ENCODE peak calls at places on chromosomes 5 and 9, in four cellular contexts. V is GM12891, L is SK-N-SH, P is sigmoid colon. G is an unnamed sample.

GRCh38 chr5:132064140-132064539 is 3.7 kb downstream of the IL3 start:
- DNase-seq in V (no peak), L (no peak), P (peak; percentile 34), G (no peak)

GRCh38 chr5:98529321-98529720 is 244.1 kb upstream of the RGMB start:
- DNase-seq in V (no peak), L (no peak), P (no peak), G (no peak)

GRCh38 chr5:40291338-40291737 is 388.4 kb upstream of the PTGER4 start:
- DNase-seq in V (no peak), L (no peak), P (no peak), G (no peak)

GRCh38 chr5:159301351-159301911 is 28.9 kb downstream of the IL12B start:
- DNase-seq in V (no peak), L (no peak), P (no peak), G (no peak)

GRCh38 chr9:114281421-114282103 is 41.3 kb upstream of the ORM1 start:
- DNase-seq in V (no peak), L (peak; percentile 85), P (peak; percentile 54), G (no peak)

GRCh38 chr5:68344447-68345111 is 129.0 kb downstream of the PIK3R1 start:
- DNase-seq in V (no peak), L (no peak), P (no peak), G (no peak)

GRCh38 chr9:115115924-115116323 is 2.0 kb downstream of the TNC start:
- DNase-seq in V (no peak), L (no peak), P (no peak), G (no peak)

GRCh38 chr9:9752722-9753121 is 860.1 kb downstream of the PTPRD start:
- DNase-seq in V (no peak), L (no peak), P (no peak), G (no peak)

GRCh38 chr5:125595095-125595494 is 828.1 kb upstream of the GRAMD2B start:
- DNase-seq in V (no peak), L (no peak), P (peak; percentile 86), G (no peak)

GRCh38 chr5:113574417-113574816 is 60.9 kb downstream of the YTHDC2 start:
- DNase-seq in V (no peak), L (no peak), P (no peak), G (no peak)

GRCh38 chr5:176183321-176184074 is 54.7 kb upstream of the SIMC1 start:
- DNase-seq in V (no peak), L (no peak), P (no peak), G (no peak)

GRCh38 chr9:99820330-99821186 is 1.1 kb upstream of the NR4A3 start:
- DNase-seq in V (peak; percentile 23), L (no peak), P (peak; percentile 93), G (no peak)

GRCh38 chr5:16540421-16540820 is 74.8 kb upstream of the ZNF622 start:
- DNase-seq in V (no peak), L (no peak), P (no peak), G (no peak)

GRCh38 chr9:36102742-36103495 is 33.6 kb upstream of the GLIPR2 start:
- DNase-seq in V (peak; percentile 51), L (peak; percentile 74), P (peak; percentile 92), G (peak; percentile 69)

GRCh38 chr9:127415657-127416056 is 8.5 kb upstream of the ZNF79 start:
- DNase-seq in V (no peak), L (no peak), P (no peak), G (no peak)
- TF ChIP-seq POLR2AphosphoS5 in V (no peak), L (no peak), P (peak; percentile 94), G (no peak)

GRCh38 chr9:83432104-83432627 is 106.0 kb downstream of the FRMD3 start:
- DNase-seq in V (no peak), L (no peak), P (peak; percentile 79), G (no peak)
- TF ChIP-seq POLR2AphosphoS5 in V (no peak), L (no peak), P (peak; percentile 26), G (peak; percentile 70)

GRCh38 chr5:137146402-137146889 is 352.7 kb downstream of the SPOCK1 start:
- DNase-seq in V (no peak), L (no peak), P (peak; percentile 73), G (peak; percentile 80)
- TF ChIP-seq POLR2AphosphoS5 in V (no peak), L (no peak), P (no peak), G (no peak)

GRCh38 chr5:177491429-177491945 is 5.9 kb downstream of the PDLIM7 start:
- DNase-seq in V (no peak), L (peak; percentile 91), P (no peak), G (no peak)
- TF ChIP-seq POLR2AphosphoS5 in V (no peak), L (no peak), P (no peak), G (peak; percentile 37)

GRCh38 chr5:34927785-34928184 is 1.6 kb upstream of the DNAJC21 start:
- DNase-seq in V (no peak), L (no peak), P (no peak), G (no peak)

GRCh38 chr5:34928267-34928666 is 1.1 kb upstream of the DNAJC21 start:
- DNase-seq in V (no peak), L (no peak), P (no peak), G (no peak)

GRCh38 chr5:34924462-34924765 is 4.9 kb upstream of the DNAJC21 start:
- DNase-seq in V (no peak), L (no peak), P (no peak), G (no peak)

GRCh38 chr5:34926318-34926888 is 3.0 kb upstream of the DNAJC21 start:
- DNase-seq in V (no peak), L (no peak), P (no peak), G (no peak)

GRCh38 chr5:34923694-34924461 is 5.5 kb upstream of the DNAJC21 start:
- DNase-seq in V (no peak), L (no peak), P (no peak), G (peak; percentile 88)
- TF ChIP-seq POLR2AphosphoS5 in V (no peak), L (peak; percentile 52), P (no peak), G (peak; percentile 29)

GRCh38 chr9:128007566-128008138 is 26.9 kb upstream of the EEIG1 start:
- DNase-seq in V (peak; percentile 66), L (peak; percentile 30), P (no peak), G (no peak)
- TF ChIP-seq POLR2AphosphoS5 in V (peak; percentile 54), L (no peak), P (no peak), G (no peak)